ENCODE peak calls at places on chromosomes 6 and 20, in eight cellular contexts. N is psoas muscle, Y is cardiac muscle cell, G is aorta, A is pancreas, M is left ventricle myocardium inferior, S is PC-3, I is IMR-90. E is an unnamed sample.

GRCh38 chr6:149318581-149319286 is 1.2 kb downstream of the TAB2 start:
- DNase-seq in Y (peak), G (no peak), M (no peak), I (no peak), S (peak), A (no peak), N (no peak), E (no peak)

GRCh38 chr6:30075987-30076311 is 380 bp upstream of the RNF39 start:
- DNase-seq in M (no peak), A (peak), N (no peak), I (no peak), Y (no peak), G (no peak), S (peak), E (no peak)

GRCh38 chr6:112087136-112087908 is at the start of the genes FAM229B and TUBE1:
- DNase-seq in I (peak), G (peak), S (peak), A (peak), N (peak), Y (peak), M (peak), E (peak)

GRCh38 chr6:3421145-3421544 is 35.7 kb downstream of the SLC22A23 start:
- DNase-seq in A (no peak), M (no peak), Y (no peak), S (no peak), N (no peak), G (no peak), I (no peak), E (no peak)

GRCh38 chr20:34922654-34923381 is 32.8 kb downstream of the GSS start:
- DNase-seq in Y (peak), S (peak), I (peak), M (no peak), G (no peak), N (no peak), A (no peak), E (no peak)

GRCh38 chr6:104887350-104887749 is 27.6 kb upstream of the HACE1 start:
- DNase-seq in M (no peak), A (no peak), Y (peak), S (peak), G (no peak), N (no peak), I (peak), E (no peak)

GRCh38 chr6:125195526-125195925 is 42.0 kb downstream of the TPD52L1 start:
- DNase-seq in I (no peak), N (no peak), G (no peak), M (no peak), A (no peak), Y (no peak), S (no peak), E (no peak)

GRCh38 chr6:121309768-121310473 is 24.4 kb downstream of the TBC1D32 start:
- DNase-seq in I (peak), M (no peak), A (no peak), Y (peak), S (no peak), G (no peak), N (no peak), E (no peak)

GRCh38 chr6:166910601-166911000 is 45.7 kb downstream of the RNASET2 start:
- DNase-seq in Y (no peak), N (no peak), I (peak), M (no peak), G (no peak), A (no peak), S (peak), E (no peak)

GRCh38 chr6:111805511-111806181 is 67.6 kb downstream of the FYN start:
- DNase-seq in A (no peak), M (no peak), S (peak), Y (peak), G (no peak), I (peak), N (no peak), E (no peak)

GRCh38 chr6:146289816-146290588 is 253.6 kb upstream of the RAB32 start:
- DNase-seq in Y (peak), I (peak), A (no peak), N (no peak), S (peak), G (no peak), M (no peak), E (no peak)
- H3K27ac ChIP-seq in Y (no peak), I (no peak), A (no peak), N (peak), S (no peak), G (no peak), M (peak), E (peak)

GRCh38 chr6:163460307-163460782 is 45.8 kb downstream of the QKI start:
- DNase-seq in A (no peak), S (no peak), G (no peak), Y (peak), N (no peak), I (peak), M (no peak), E (no peak)
- H3K4me3 ChIP-seq in A (no peak), S (no peak), G (peak), Y (no peak), N (peak), I (peak), M (peak), E (no peak)

DNA sequence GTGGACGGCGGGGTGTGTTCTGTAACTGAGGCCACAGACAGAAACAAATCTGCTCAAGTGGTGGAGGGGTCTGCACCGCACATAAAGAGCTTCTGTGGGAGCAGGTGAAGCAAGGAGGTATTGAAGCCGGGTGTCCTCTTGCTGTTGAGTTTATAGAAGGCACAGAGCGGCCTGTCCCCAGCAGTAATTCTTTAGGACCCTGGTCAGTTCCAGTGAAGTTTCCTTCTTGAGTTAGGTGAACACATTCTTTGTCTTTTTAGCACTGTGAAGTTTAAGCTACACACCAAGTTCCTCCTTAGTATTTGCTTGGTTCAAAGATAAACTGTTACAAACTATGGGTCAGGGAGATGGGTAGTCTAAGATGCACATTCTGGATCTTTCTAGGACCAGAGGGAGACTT is 6.1 kb downstream of the PRDM1 start:
- DNase-seq in G (no peak), S (no peak), M (no peak), N (no peak), I (no peak), A (no peak), Y (no peak), E (no peak)
- H3K27ac ChIP-seq in G (no peak), S (no peak), M (no peak), N (no peak), I (no peak), A (no peak), Y (no peak), E (no peak)

GRCh38 chr20:22582960-22583772 is 1.2 kb downstream of the FOXA2 start:
- DNase-seq in S (peak), M (no peak), G (peak), N (no peak), A (peak), I (no peak), Y (no peak), E (no peak)
- H3K4me3 ChIP-seq in S (peak), M (peak), G (peak), N (peak), A (peak), I (no peak), Y (no peak), E (no peak)

DNA sequence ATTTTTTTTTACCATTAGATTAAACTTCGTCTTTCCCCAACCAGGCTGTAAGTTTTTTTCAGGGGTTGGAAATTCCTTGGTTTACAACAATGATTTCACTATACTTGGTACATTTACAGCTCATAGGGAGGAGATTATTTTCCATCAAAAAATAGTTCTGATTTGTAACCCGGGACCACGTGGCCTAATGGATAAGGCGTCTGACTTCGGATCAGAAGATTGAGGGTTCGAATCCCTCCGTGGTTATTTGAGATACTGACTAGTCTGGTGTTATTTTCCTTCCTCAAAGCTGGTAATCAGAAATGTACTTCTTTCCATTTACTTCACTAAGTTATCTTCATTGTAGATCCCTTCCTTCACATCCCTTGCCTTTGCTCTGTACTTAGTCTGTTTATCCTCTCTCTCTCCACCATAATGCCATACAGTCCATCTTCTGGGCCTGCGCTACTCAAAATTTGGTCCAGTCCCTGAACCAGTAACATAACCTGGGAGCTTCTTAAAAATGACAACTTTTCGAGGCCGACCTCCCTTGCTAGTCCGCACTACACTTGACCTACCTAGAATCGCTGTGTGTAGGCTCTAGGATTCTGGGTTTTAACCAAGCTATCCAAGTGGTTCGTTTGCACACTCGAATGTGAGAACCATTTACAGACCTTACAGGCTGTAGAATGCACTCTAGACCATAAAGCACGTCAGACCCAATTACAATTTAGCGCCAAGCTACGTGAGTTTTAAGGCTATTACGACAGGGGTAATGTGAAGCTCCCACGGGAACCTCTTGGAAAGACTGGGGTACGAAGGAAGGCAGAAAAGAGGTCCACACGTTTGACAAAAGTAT is 42.1 kb upstream of the BTN3A2 start:
- DNase-seq in M (no peak), Y (peak), I (peak), N (no peak), S (peak), A (no peak), G (no peak), E (peak)
- H3K27ac ChIP-seq in M (no peak), Y (no peak), I (no peak), N (peak), S (peak), A (no peak), G (no peak), E (no peak)

DNA sequence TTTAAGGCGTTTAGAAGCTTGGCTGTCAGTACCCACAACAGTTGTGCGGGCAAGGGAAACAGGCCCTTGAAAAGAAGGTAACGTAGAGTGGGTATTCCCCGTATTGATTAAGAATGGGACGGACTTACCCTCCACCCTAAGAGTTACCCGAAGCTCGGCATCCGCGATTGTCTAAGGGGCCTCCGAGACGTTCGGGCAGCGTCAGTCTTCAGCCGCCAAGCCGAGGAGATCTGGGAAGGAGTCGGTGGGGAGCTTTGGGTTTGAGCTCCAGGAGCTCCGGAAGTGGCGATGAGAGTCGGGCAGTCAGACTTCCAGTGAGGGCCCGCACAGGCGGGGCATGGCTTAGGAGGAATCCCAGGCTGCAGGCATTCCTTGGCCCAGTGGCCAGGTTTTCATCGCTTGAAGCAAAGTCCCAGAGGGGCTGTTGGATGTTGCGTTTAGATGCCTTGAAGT is 748.2 kb upstream of the ADGRB3 start:
- DNase-seq in I (no peak), M (no peak), A (no peak), G (no peak), N (no peak), Y (no peak), S (no peak), E (no peak)
- H3K4me3 ChIP-seq in I (no peak), M (no peak), A (no peak), G (no peak), N (no peak), Y (no peak), S (no peak), E (no peak)

DNA sequence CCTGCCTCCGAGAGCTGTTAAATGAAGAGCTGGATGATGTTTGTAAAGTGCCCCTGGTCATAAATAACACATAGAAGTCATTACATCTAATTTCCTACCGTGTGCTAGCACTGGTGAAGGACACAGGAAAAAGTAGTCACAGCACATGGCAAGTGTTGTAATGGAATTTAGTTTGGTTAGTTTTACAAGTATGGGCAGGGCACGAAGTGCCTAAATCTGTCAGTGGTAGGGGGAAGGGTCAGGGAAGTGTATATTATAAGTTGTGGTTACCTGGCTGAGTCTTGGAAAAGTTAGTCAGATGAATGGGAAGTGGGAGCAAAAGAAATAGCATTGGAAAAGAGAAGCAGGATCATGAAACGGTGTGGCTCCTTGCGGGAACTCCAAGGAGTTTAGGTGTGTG is 1.6 kb downstream of the RIPPLY2 start:
- DNase-seq in G (no peak), A (no peak), Y (no peak), I (no peak), M (no peak), N (no peak), S (peak), E (no peak)
- H3K27ac ChIP-seq in G (no peak), A (no peak), Y (no peak), I (no peak), M (no peak), N (no peak), S (no peak), E (no peak)

GRCh38 chr20:50066161-50066834 is 46.7 kb downstream of the UBE2V1 start:
- DNase-seq in I (no peak), Y (no peak), G (no peak), N (no peak), A (peak), M (no peak), S (no peak), E (peak)

GRCh38 chr20:50064640-50065615 is 48.0 kb downstream of the UBE2V1 start:
- DNase-seq in G (no peak), Y (no peak), S (no peak), I (no peak), A (no peak), M (no peak), N (no peak), E (no peak)

GRCh38 chr20:50061151-50062005 is 51.6 kb downstream of the UBE2V1 start:
- DNase-seq in N (no peak), I (no peak), G (no peak), Y (no peak), M (no peak), S (no peak), A (no peak), E (no peak)

GRCh38 chr20:50058646-50059398 is 54.1 kb downstream of the UBE2V1 start:
- DNase-seq in Y (no peak), N (no peak), S (no peak), A (no peak), G (no peak), I (no peak), M (no peak), E (no peak)

DNA sequence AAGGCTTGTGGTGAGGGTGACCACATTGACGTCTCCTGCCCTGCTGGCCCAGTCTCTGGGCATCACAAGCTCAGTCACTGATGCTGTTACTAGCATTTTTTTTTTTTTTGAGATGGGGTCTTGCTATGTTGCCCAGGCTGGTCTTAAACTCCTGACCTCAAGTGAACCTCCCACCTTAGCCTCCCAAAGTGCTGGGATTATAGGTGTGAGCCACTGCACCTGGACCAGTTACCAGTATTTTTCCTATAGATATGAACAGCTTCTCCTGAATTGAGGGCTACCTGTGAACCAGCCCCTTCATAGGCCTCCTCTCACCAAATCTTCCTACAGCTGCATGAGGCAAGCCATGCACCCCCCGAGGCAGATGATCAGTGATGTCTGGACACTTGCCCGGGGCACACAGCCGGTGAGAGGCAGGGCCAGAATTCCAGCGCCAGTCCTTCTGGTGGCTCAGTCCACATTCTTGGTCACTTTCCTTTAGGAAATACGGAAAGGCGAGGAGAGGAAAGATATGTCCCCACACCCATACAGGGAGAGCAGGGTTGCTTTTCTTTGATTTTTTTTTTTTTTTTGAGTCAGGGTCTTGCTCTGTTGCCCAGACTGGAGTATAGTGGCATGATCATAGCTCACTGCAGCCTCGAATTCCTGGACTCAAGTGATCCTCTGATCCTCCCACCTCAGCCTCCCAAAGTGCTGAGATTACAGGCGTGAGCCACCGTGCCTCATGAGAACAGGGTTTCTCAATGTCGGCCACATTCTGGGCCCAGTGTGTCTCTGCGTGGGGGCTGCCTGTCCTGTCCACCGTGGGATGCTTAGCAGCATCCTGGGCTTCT is 50.7 kb downstream of the UBE2V1 start:
- DNase-seq in I (no peak), S (no peak), A (no peak), N (no peak), M (no peak), G (no peak), Y (no peak), E (no peak)
- H3K4me3 ChIP-seq in I (no peak), S (no peak), A (no peak), N (no peak), M (no peak), G (no peak), Y (no peak), E (no peak)

E was measured in heart left ventricle.